ENCODE peak calls at places on chromosomes 3 and 15, in nine cellular contexts. T is progenitor cell of endocrine pancreas; H is activated CD4-positive, alpha-beta T cell treated with anti-CD3 and anti-CD28 coated beads, Interleukin-2, amount 50 U/mL, for 24 hours; Q is RWPE1; U is NK-92 treated with Interleukin-12 subunit alpha and Interleukin-12 subunit beta, amount 100 ng/mL, for 24 hours; M is EH; P is GM19239; X is SK-N-SH; D is omental fat pad. C is an unnamed sample.

GRCh38 chr3:28050895-28051294 is 190.5 kb upstream of the CMC1 start:
- DNase-seq in X (no peak), U (peak), T (no peak), Q (peak), H (no peak), P (no peak), M (peak), D (no peak), C (no peak)

GRCh38 chr3:57544181-57545125 is at the start of gene DNAH12:
- DNase-seq in T (peak), D (no peak), X (peak), P (peak), H (no peak), M (peak), Q (no peak), U (no peak), C (no peak)

GRCh38 chr3:71035314-71035713 is 548.2 kb downstream of the FOXP1 start:
- DNase-seq in P (no peak), U (no peak), X (no peak), D (no peak), T (no peak), M (peak), Q (no peak), H (no peak), C (no peak)

GRCh38 chr3:52216585-52217408 is 8.6 kb downstream of the TLR9 start:
- DNase-seq in Q (peak), X (peak), H (no peak), P (no peak), T (no peak), U (no peak), M (peak), D (no peak), C (no peak)

GRCh38 chr3:97950360-97950759 is 21.9 kb downstream of the RIOX2 start:
- DNase-seq in M (no peak), T (no peak), X (no peak), U (no peak), Q (no peak), D (no peak), H (no peak), P (no peak), C (no peak)

GRCh38 chr3:150248116-150248864 is 159.8 kb upstream of the TSC22D2 start:
- DNase-seq in M (peak), T (no peak), Q (no peak), P (no peak), X (no peak), U (no peak), D (no peak), H (no peak), C (no peak)

GRCh38 chr3:79767194-79767952 is 425 bp downstream of the ROBO1 start:
- DNase-seq in D (no peak), M (no peak), T (no peak), X (peak), H (no peak), U (no peak), Q (no peak), P (no peak), C (no peak)

GRCh38 chr3:131543714-131544113 is 40.9 kb upstream of the MRPL3 start:
- DNase-seq in H (no peak), P (no peak), T (no peak), D (peak), Q (peak), M (peak), X (no peak), U (no peak), C (no peak)

GRCh38 chr15:88126695-88127476 is 129.7 kb downstream of the NTRK3 start:
- DNase-seq in H (no peak), P (no peak), U (no peak), Q (no peak), X (no peak), M (no peak), D (no peak), T (no peak), C (no peak)

GRCh38 chr3:184491867-184492615 is 69.5 kb upstream of the EPHB3 start:
- DNase-seq in U (no peak), P (no peak), H (no peak), M (no peak), Q (no peak), D (no peak), T (no peak), X (no peak), C (no peak)

GRCh38 chr15:92521624-92522008 is 127.9 kb downstream of the ST8SIA2 start:
- DNase-seq in U (peak), Q (peak), H (no peak), M (peak), T (peak), D (peak), X (peak), P (peak), C (peak)

GRCh38 chr15:78808550-78808949 is 2.7 kb downstream of the ADAMTS7 start:
- DNase-seq in H (no peak), U (no peak), M (peak), P (peak), X (peak), Q (peak), D (no peak), T (no peak), C (no peak)

GRCh38 chr3:47161983-47162694 is 1.8 kb downstream of the SETD2 start:
- DNase-seq in U (no peak), X (no peak), T (no peak), Q (no peak), M (peak), H (no peak), P (no peak), D (no peak), C (no peak)

GRCh38 chr3:105661461-105661860 is 207.4 kb downstream of the CBLB start:
- DNase-seq in X (no peak), M (no peak), D (no peak), P (no peak), H (no peak), Q (no peak), U (no peak), T (no peak), C (no peak)